ENCODE peak calls at places on chromosomes 3 and 15, in seven cellular contexts. Y is A549, C is GM12878, X is HepG2, M is upper lobe of left lung, N is tibial nerve, I is sigmoid colon. E is an unnamed sample.

GRCh38 chr15:101147181-101147580 is 104.7 kb downstream of the CHSY1 start:
- DNase-seq in X (no peak), M (no peak), C (no peak), Y (no peak), N (no peak), I (peak; percentile 22), E (no peak)

GRCh38 chr3:37484884-37485559 is 310.6 kb upstream of the LRRFIP2 start:
- DNase-seq in I (no peak), Y (no peak), N (no peak), M (no peak), C (no peak), X (no peak), E (no peak)

GRCh38 chr15:62173215-62173614 is 8.1 kb upstream of the C2CD4B start:
- DNase-seq in N (no peak), M (no peak), C (no peak), I (no peak), Y (no peak), X (no peak), E (no peak)

GRCh38 chr15:30675126-30675525 is 49.2 kb downstream of the ARHGAP11B start:
- DNase-seq in Y (no peak), N (no peak), I (no peak), M (no peak), C (no peak), X (no peak), E (no peak)

GRCh38 chr15:47551079-47551478 is 166.2 kb upstream of the SEMA6D start:
- DNase-seq in M (no peak), N (no peak), I (no peak), Y (no peak), X (no peak), C (no peak), E (no peak)

GRCh38 chr3:15903164-15903563 is 105.4 kb upstream of the ANKRD28 start:
- DNase-seq in C (no peak), M (no peak), X (no peak), N (peak; percentile 47), Y (no peak), I (peak; percentile 83), E (no peak)

GRCh38 chr3:16311960-16312451 is 47.0 kb downstream of the OXNAD1 start:
- DNase-seq in M (no peak), Y (no peak), C (no peak), X (no peak), I (no peak), N (peak; percentile 25), E (no peak)

GRCh38 chr15:93102211-93102610 is 13.2 kb upstream of the RGMA start:
- DNase-seq in N (no peak), I (no peak), C (no peak), M (no peak), X (no peak), Y (no peak), E (no peak)

GRCh38 chr15:32104061-32104980 is 74.0 kb downstream of the CHRNA7 start:
- DNase-seq in N (no peak), I (no peak), X (no peak), Y (no peak), C (no peak), M (peak; percentile 25), E (no peak)

GRCh38 chr3:50885491-50885890 is 210.8 kb downstream of the DOCK3 start:
- DNase-seq in M (no peak), Y (no peak), N (no peak), X (peak; percentile 6), C (no peak), I (no peak), E (peak; percentile 4)

GRCh38 chr15:38377547-38378161 is 76.3 kb upstream of the FAM98B start:
- DNase-seq in Y (no peak), X (no peak), C (no peak), I (no peak), N (no peak), M (no peak), E (no peak)

GRCh38 chr3:134357914-134358811 is 16.1 kb downstream of the AMOTL2 start:
- DNase-seq in X (peak; percentile 87), C (no peak), Y (no peak), N (no peak), M (no peak), I (peak; percentile 81), E (peak; percentile 57)

GRCh38 chr3:65078748-65079147 is 390.9 kb upstream of the ADAMTS9 start:
- DNase-seq in C (no peak), N (no peak), I (no peak), M (no peak), X (no peak), Y (no peak), E (no peak)

GRCh38 chr15:94086360-94086759 is 145.0 kb upstream of the MCTP2 start:
- DNase-seq in X (no peak), C (no peak), I (no peak), N (no peak), Y (no peak), M (no peak), E (no peak)

GRCh38 chr3:170978335-170978745 is 48.2 kb downstream of the SLC2A2 start:
- DNase-seq in M (no peak), Y (no peak), X (no peak), I (no peak), N (no peak), C (no peak), E (peak; percentile 12)

GRCh38 chr3:113673593-113673992 is 22.8 kb downstream of the USF3 start:
- DNase-seq in N (no peak), C (no peak), M (no peak), I (no peak), X (no peak), Y (no peak), E (no peak)

GRCh38 chr15:29452881-29453731 is 183.5 kb upstream of the NSMCE3 start:
- DNase-seq in Y (no peak), M (no peak), C (no peak), N (no peak), I (no peak), X (no peak), E (no peak)

GRCh38 chr3:153138267-153139210 is 23.5 kb upstream of the RAP2B start:
- DNase-seq in X (peak; percentile 97), C (peak; percentile 89), Y (peak; percentile 74), N (no peak), M (no peak), I (peak; percentile 72), E (no peak)

GRCh38 chr3:117308756-117309155 is 599.2 kb downstream of the TUSC7 start:
- DNase-seq in C (no peak), N (no peak), M (no peak), Y (no peak), I (no peak), X (no peak), E (no peak)

GRCh38 chr3:13598926-13599886 is 50.3 kb downstream of the FBLN2 start:
- DNase-seq in N (no peak), I (peak; percentile 54), M (no peak), X (no peak), Y (no peak), C (no peak), E (no peak)

GRCh38 chr3:142576792-142577191 is 1.7 kb downstream of the ATR start:
- DNase-seq in X (no peak), Y (no peak), N (no peak), C (no peak), M (no peak), I (no peak), E (no peak)

GRCh38 chr3:142580061-142580423 is 1.5 kb upstream of the ATR start:
- DNase-seq in I (no peak), X (no peak), Y (no peak), N (no peak), C (no peak), M (no peak), E (no peak)

GRCh38 chr3:142574665-142575064 is 3.9 kb downstream of the ATR start:
- DNase-seq in Y (no peak), M (no peak), C (no peak), I (no peak), N (no peak), X (no peak), E (no peak)

GRCh38 chr3:142577701-142578308 is 728 bp downstream of the ATR start:
- DNase-seq in N (no peak), C (no peak), X (no peak), M (no peak), Y (no peak), I (no peak), E (no peak)

GRCh38 chr3:142578309-142579223 is at the start of gene ATR:
- DNase-seq in C (peak; percentile 87), Y (peak; percentile 94), N (peak; percentile 87), M (peak; percentile 99), I (peak; percentile 98), X (peak; percentile 89), E (peak; percentile 94)
- TF ChIP-seq EP300 in C (no peak), Y (no peak), N (peak; percentile 92), M (peak; percentile 56), I (no peak), X (peak; percentile 59), E (no peak)

GRCh38 chr15:55239440-55240124 is 42.8 kb upstream of the RSL24D1 start:
- DNase-seq in C (no peak), N (no peak), Y (no peak), I (no peak), M (no peak), X (no peak), E (no peak)
- TF ChIP-seq EP300 in C (no peak), N (no peak), Y (no peak), I (no peak), M (no peak), X (no peak), E (no peak)

DNA sequence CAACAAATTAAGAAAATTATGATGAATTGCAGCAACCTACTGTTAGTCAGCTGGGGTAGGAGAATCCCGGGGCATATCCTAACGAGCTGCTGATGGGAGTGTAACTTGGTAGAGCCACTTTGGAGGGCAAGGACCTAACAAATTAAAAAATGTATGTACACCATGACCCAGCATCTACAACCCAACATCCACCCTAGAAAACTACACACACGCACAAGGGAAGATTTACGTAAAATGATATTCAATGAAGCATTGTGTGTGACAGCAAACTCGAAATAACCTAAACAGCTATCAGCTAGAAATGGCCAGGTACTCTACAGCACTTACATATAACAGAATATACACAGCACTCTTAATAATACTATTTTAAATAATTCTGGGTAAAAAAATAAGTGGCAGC is 1.8 kb downstream of the BCL2A1 start:
- DNase-seq in M (no peak), I (no peak), X (no peak), N (no peak), C (no peak), Y (no peak), E (no peak)
- TF ChIP-seq EP300 in M (no peak), I (no peak), X (no peak), N (no peak), C (no peak), Y (no peak), E (no peak)

DNA sequence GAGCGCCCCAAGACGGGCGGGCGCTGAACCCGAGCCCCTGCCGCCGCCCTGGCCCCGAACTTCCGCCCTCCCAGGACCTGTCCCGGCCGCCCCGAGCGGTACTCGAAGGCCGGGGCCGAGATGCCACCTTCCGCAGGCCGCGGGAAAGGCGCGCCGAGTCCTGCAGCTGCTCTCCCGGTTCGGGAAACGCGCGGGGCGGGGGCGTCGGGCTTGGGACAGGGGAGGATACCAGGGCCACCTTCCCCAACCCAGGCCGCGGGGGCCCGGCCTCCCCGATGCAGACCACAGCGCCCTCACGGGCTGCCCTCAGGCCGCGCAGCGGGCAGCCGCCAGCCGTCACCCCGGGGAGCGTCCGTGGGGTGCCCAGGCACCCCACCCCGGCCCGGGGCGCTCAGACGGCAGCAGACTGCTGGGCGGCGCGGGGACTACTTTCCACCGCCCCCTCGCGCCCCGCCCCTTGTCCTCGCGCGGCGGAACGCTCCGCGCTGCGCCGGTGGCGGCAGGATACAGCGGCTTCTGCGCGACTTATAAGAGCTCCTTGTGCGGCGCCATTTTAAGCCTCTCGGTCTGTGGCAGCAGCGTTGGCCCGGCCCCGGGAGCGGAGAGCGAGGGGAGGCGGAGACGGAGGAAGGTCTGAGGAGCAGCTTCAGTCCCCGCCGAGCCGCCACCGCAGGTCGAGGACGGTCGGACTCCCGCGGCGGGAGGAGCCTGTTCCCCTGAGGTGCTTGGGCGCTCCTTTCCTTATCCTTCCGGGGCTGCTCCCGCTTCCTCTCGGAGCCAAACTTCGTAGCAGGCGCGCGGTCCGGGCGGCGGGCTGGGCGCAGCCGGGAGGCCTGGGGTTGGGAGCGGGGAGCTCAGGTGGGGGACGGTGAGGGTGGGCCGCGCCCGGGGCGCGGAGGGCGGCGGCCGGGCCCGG is at the start of gene CTNNB1:
- DNase-seq in Y (peak; percentile 33), X (peak; percentile 71), C (peak; percentile 50), N (peak; percentile 90), I (peak; percentile 96), M (peak; percentile 98), E (peak; percentile 90)
- TF ChIP-seq EP300 in Y (no peak), X (peak; percentile 62), C (no peak), N (peak; percentile 49), I (no peak), M (peak; percentile 93), E (peak; percentile 59)

E was measured in SK-N-SH.